ENCODE peak calls at places on chromosomes 4 and X, in seven cellular contexts. H, I, B, R, A, M and X are unnamed samples. For H3K4me1 and H3K27me3, the result is how much of the 10 kb centered on the place peaks cover.

GRCh38 chrX:122770581-122770980 is 413.5 kb upstream of the GRIA3 start:
- DNase-seq in I (no peak), B (no peak), M (no peak), R (no peak), A (no peak), H (no peak), X (no peak)

GRCh38 chrX:69027181-69028005 is 137.9 kb downstream of the PJA1 start:
- DNase-seq in I (no peak), H (no peak), R (no peak), B (no peak), M (no peak), A (peak), X (peak)

GRCh38 chr4:110628321-110629213 is 5.7 kb upstream of the PITX2 start:
- DNase-seq in I (no peak), B (no peak), A (no peak), R (no peak), H (no peak), M (no peak), X (no peak)

GRCh38 chr4:5710065-5710961 is 688 bp upstream of the EVC start:
- DNase-seq in A (peak), B (no peak), H (no peak), M (no peak), I (no peak), R (no peak), X (no peak)

GRCh38 chrX:22662776-22663175 is 337.0 kb upstream of the DDX53 start:
- DNase-seq in R (no peak), H (no peak), A (no peak), B (no peak), M (no peak), I (no peak), X (no peak)

GRCh38 chr4:158652920-158653319 is 18.8 kb downstream of the C4orf46 start:
- DNase-seq in M (no peak), R (no peak), H (no peak), B (no peak), A (no peak), I (no peak), X (no peak)

GRCh38 chr4:8853249-8853648 is 18.4 kb downstream of the HMX1 start:
- DNase-seq in R (no peak), A (no peak), B (no peak), H (no peak), M (no peak), I (peak), X (no peak)

GRCh38 chrX:720858-721257 is 90.3 kb downstream of the SHOX start:
- DNase-seq in I (no peak), R (no peak), A (no peak), B (no peak), M (peak), H (no peak), X (no peak)

GRCh38 chrX:68238568-68238967 is 194.7 kb downstream of the OPHN1 start:
- DNase-seq in R (no peak), H (no peak), I (no peak), B (no peak), M (no peak), A (no peak), X (no peak)

GRCh38 chrX:3124041-3124440 is 82.8 kb downstream of the ARSF start:
- DNase-seq in H (no peak), I (no peak), R (no peak), M (no peak), A (peak), B (no peak), X (no peak)

GRCh38 chrX:153641575-153642312 is 5.3 kb upstream of the DUSP9 start:
- DNase-seq in R (no peak), A (no peak), H (no peak), B (no peak), M (no peak), I (no peak), X (no peak)

GRCh38 chr4:77922158-77923094 is 59.8 kb downstream of the MRPL1 start:
- DNase-seq in A (peak), R (no peak), I (no peak), B (no peak), H (no peak), M (no peak), X (no peak)

GRCh38 chr4:7007944-7008343 is 35.2 kb upstream of the TADA2B start:
- DNase-seq in M (no peak), R (no peak), H (no peak), I (no peak), B (no peak), A (peak), X (no peak)

GRCh38 chr4:166972071-166972470 is 262.2 kb downstream of the SPOCK3 start:
- DNase-seq in H (no peak), I (no peak), A (no peak), R (no peak), M (no peak), B (no peak), X (no peak)

GRCh38 chr4:6580353-6580752 is 5.4 kb downstream of the MAN2B2 start:
- DNase-seq in H (no peak), B (no peak), R (no peak), A (no peak), M (no peak), I (no peak), X (no peak)

GRCh38 chr4:39023059-39023458 is 9.2 kb downstream of the TMEM156 start:
- DNase-seq in R (no peak), A (peak), M (no peak), I (no peak), H (no peak), B (no peak), X (no peak)

GRCh38 chr4:185424905-185425599 is 712 bp downstream of the UFSP2 start:
- DNase-seq in I (no peak), M (no peak), A (peak), R (no peak), H (peak), B (no peak), X (no peak)

GRCh38 chrX:13050151-13050550 is 5.7 kb upstream of the FAM9C start:
- DNase-seq in H (no peak), A (no peak), M (no peak), I (no peak), B (no peak), R (no peak), X (no peak)

GRCh38 chr4:150283689-150284088 is 205.4 kb downstream of the DCLK2 start:
- DNase-seq in R (no peak), B (no peak), H (no peak), M (no peak), I (no peak), A (peak), X (peak)

GRCh38 chr4:7687796-7688195 is 251.9 kb downstream of the AFAP1 start:
- DNase-seq in R (no peak), M (no peak), B (no peak), H (no peak), I (no peak), A (no peak), X (no peak)

GRCh38 chr4:47010347-47011188 is 17.2 kb upstream of the GABRA4 start:
- DNase-seq in R (no peak), H (no peak), M (no peak), B (no peak), I (no peak), A (no peak), X (no peak)

GRCh38 chr4:40295572-40295971 is 39.6 kb upstream of the CHRNA9 start:
- DNase-seq in H (no peak), A (no peak), M (no peak), R (no peak), I (no peak), B (no peak), X (no peak)
- H3K4me1 ChIP-seq in H (half or more), A (under half), M (under half), R (under half), I (under half), B (under half), X (under half)

GRCh38 chrX:72121381-72121780 is 10.3 kb downstream of the RTL5 start:
- DNase-seq in A (peak), H (peak), I (no peak), B (peak), R (peak), M (no peak), X (peak)
- H3K27ac ChIP-seq in A (no peak), H (no peak), I (no peak), B (no peak), R (peak), M (peak), X (no peak)

GRCh38 chr4:10462876-10463275 is 5.7 kb upstream of the ZNF518B start:
- DNase-seq in B (no peak), R (no peak), A (no peak), I (no peak), M (no peak), H (no peak), X (no peak)
- H3K27me3 ChIP-seq in B (half or more), R (under half), A (under half), I (under half), M (under half), H (under half), X (under half)

GRCh38 chr4:140112576-140112975 is 41.4 kb downstream of the MAML3 start:
- DNase-seq in I (no peak), R (no peak), A (no peak), H (no peak), B (no peak), M (no peak), X (no peak)
- H3K4me1 ChIP-seq in I (under half), R (under half), A (under half), H (under half), B (under half), M (under half), X (under half)